ENCODE peak calls at places on chromosomes 7 and 10, in seven cellular contexts. W is SK-N-SH, B is psoas muscle, C is GM23248, V is Panc1, L is fibroblast of lung, F is A549. D is an unnamed sample.

GRCh38 chr7:94449151-94449725 is 54.5 kb downstream of the COL1A2 start:
- DNase-seq in W (peak; percentile 49), B (no peak), C (peak; percentile 74), V (no peak), L (peak; percentile 33), F (peak; percentile 57), D (no peak)

GRCh38 chr10:63633677-63634487 is 112.7 kb downstream of the REEP3 start:
- DNase-seq in W (peak; percentile 46), B (no peak), C (peak; percentile 52), V (peak; percentile 36), L (peak; percentile 41), F (peak; percentile 71), D (no peak)

GRCh38 chr7:102412548-102412947 is 16.4 kb downstream of the PRKRIP1 start:
- DNase-seq in W (peak; percentile 73), B (peak; percentile 54), C (peak; percentile 61), V (no peak), L (peak; percentile 23), F (peak; percentile 46), D (no peak)

GRCh38 chr7:100545636-100546128 is 6.7 kb downstream of the AGFG2 start:
- DNase-seq in W (peak; percentile 74), B (no peak), C (peak; percentile 90), V (peak; percentile 88), L (peak; percentile 91), F (peak; percentile 91), D (no peak)

GRCh38 chr7:157832866-157833607 is 496.2 kb downstream of the DNAJB6 start:
- DNase-seq in W (no peak), B (no peak), C (no peak), V (no peak), L (no peak), F (no peak), D (peak; percentile 21)

GRCh38 chr7:108875139-108875538 is 305.5 kb downstream of the DNAJB9 start:
- DNase-seq in W (peak; percentile 14), B (no peak), C (no peak), V (no peak), L (peak; percentile 16), F (peak; percentile 41), D (no peak)

GRCh38 chr10:33334839-33335549 is 527 bp upstream of the NRP1 start:
- DNase-seq in W (peak; percentile 88), B (peak; percentile 77), C (peak; percentile 93), V (no peak), L (peak; percentile 89), F (peak; percentile 88), D (peak; percentile 92)

GRCh38 chr10:79090134-79090803 is 21.5 kb downstream of the ZMIZ1 start:
- DNase-seq in W (peak; percentile 62), B (no peak), C (no peak), V (no peak), L (peak; percentile 65), F (no peak), D (no peak)

GRCh38 chr10:84294766-84295447 is 33.5 kb upstream of the CCSER2 start:
- DNase-seq in W (no peak), B (no peak), C (no peak), V (no peak), L (no peak), F (no peak), D (no peak)
- H3K27ac ChIP-seq in W (no peak overlapping the region), B (no peak overlapping the region), C (no peak overlapping the region), V (no peak overlapping the region), L (no peak overlapping the region), F (no peak overlapping the region), D (peak overlapping the region; percentile 91)

GRCh38 chr10:18532881-18533535 is 118.4 kb downstream of the NSUN6 start:
- DNase-seq in W (no peak), B (no peak), C (no peak), V (no peak), L (no peak), F (no peak), D (no peak)
- H3K4me3 ChIP-seq in W (no peak overlapping the region), B (no peak overlapping the region), C (no peak overlapping the region), V (no peak overlapping the region), L (no peak overlapping the region), F (no peak overlapping the region), D (no peak overlapping the region)

DNA sequence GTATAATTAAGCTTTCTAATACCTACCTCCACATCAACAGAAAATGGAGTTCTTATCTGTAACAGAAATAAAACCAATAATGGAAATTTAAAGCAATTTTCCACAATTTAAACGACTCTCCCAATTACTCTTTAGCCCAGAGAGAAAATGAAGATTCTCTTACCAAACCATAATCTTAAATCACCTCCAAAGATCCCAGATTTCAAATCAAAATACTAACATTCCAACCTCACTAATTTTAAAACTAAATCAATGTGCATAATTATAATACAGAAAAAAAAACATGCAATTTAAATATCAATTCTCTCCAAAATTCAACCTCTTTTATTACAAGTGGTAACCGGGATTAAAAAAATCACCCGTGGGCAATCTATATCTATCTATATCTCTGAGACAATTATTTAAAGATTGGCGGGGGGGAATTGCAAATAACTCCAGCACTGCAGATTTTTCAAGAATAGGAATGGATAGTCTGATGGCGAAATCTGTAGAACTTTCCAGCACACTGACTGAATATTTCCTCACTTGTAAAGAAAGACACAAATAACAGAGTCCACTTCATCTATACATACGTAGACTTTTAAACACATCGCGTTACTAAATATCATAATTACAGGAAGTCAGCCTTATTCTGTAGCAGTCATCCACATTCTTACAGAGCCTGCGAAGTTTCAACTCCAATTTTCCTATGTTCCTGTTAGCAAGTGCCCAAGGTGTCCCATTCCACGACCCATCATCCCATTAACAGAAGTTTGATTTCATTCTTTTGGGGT is 1.3 kb downstream of the HERC4 start:
- DNase-seq in W (no peak), B (no peak), C (peak; percentile 48), V (no peak), L (no peak), F (no peak), D (no peak)
- H3K27ac ChIP-seq in W (peak overlapping the region; percentile 99), B (peak overlapping the region; percentile 99), C (peak overlapping the region; percentile 93), V (peak overlapping the region; percentile 99), L (peak overlapping the region; percentile 98), F (peak overlapping the region; percentile 99), D (no peak overlapping the region)

DNA sequence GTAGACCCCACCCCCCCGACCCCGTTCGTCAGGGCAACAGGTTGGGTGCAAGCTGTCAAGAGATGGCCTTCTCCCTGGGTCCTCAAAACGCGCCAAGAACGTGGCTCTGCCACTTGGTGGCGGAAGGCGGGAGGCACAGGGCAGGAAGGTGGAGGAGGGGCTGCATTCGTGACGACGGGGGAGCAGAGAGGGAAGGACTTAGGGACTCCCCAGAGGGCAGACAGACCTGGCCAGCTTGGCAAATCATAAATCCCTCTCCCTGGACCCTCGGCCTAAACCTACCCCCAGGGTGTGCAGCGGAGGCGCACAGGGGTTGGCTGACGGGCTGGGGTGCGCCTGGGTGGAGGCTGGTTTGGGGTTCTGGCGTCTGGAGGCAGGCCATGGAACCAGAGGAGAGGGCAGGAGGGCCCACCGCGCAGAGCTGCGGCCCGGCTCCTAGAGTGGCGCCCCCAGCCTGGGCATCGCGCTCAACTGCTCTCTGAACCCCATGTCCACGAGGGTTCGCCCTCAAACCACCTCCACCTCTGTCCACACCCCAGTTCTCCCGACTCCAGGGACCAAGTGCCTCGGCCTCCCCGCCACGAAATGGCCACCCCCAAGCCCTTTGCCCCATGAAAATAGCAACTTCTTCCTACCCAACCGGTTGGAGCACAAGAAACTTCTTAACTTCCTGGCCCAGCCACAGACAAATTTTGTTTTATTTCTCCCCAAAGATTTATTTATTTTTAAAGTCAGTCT is 10.8 kb upstream of the GATA3 start:
- DNase-seq in W (peak; percentile 25), B (peak; percentile 12), C (no peak), V (no peak), L (no peak), F (no peak), D (peak; percentile 63)
- H3K4me3 ChIP-seq in W (no peak overlapping the region), B (no peak overlapping the region), C (no peak overlapping the region), V (no peak overlapping the region), L (no peak overlapping the region), F (no peak overlapping the region), D (no peak overlapping the region)

DNA sequence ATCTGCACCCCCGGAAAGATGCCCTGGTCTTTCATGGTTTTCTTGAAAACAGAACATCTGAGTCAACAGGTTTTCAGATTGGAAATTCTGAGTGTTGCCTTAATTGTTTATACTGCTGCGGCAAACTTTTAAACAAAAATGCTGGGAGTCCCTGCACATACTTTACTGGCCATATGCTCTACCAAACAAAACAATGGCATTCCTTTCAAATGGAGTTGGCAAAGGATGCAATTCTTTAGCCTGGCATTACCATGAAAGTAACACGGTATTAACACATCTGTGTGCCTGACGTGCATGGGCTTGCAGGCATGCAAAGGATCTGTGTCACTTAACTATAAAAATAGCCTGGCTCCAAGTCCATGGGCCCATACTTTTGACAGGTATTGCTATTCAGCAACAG is 4.2 kb downstream of the INHBA start:
- DNase-seq in W (no peak), B (no peak), C (peak; percentile 61), V (no peak), L (peak; percentile 81), F (no peak), D (no peak)
- H3K27ac ChIP-seq in W (peak overlapping the region; percentile 92), B (no peak overlapping the region), C (peak overlapping the region; percentile 44), V (no peak overlapping the region), L (peak overlapping the region; percentile 88), F (no peak overlapping the region), D (peak overlapping the region; percentile 94)

GRCh38 chr10:72007246-72007892 is 43.2 kb downstream of the CHST3 start:
- DNase-seq in W (no peak), B (peak; percentile 60), C (no peak), V (no peak), L (no peak), F (no peak), D (no peak)

GRCh38 chr10:72009430-72010081 is 45.4 kb downstream of the CHST3 start:
- DNase-seq in W (peak; percentile 84), B (peak; percentile 93), C (peak; percentile 96), V (no peak), L (peak; percentile 94), F (no peak), D (peak; percentile 97)

GRCh38 chr10:72010234-72010992 is 46.2 kb downstream of the CHST3 start:
- DNase-seq in W (no peak), B (no peak), C (peak; percentile 31), V (no peak), L (no peak), F (no peak), D (no peak)

GRCh38 chr10:72008096-72008933 is 44.1 kb downstream of the CHST3 start:
- DNase-seq in W (peak; percentile 51), B (no peak), C (no peak), V (no peak), L (no peak), F (no peak), D (no peak)

DNA sequence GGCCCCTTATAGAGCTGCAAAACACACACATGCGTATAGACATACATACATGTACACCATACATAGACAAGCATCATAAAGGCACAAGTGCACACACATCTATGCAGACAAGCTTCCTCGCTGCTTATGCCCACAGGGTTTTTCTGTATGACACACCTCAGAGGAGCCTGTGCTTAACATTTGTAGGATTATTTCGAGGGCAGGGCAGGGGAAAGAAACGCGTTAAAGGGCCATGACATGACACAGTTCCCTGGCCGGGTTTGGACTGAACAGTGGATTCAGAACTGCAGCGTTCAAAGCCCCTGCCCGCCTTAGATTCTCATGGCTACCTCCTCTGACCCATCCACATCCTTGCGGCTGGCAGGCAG is 44.9 kb downstream of the CHST3 start:
- DNase-seq in W (no peak), B (no peak), C (peak; percentile 87), V (no peak), L (no peak), F (no peak), D (no peak)
- H3K4me3 ChIP-seq in W (no peak overlapping the region), B (peak overlapping the region; percentile 3), C (no peak overlapping the region), V (no peak overlapping the region), L (no peak overlapping the region), F (no peak overlapping the region), D (no peak overlapping the region)

DNA sequence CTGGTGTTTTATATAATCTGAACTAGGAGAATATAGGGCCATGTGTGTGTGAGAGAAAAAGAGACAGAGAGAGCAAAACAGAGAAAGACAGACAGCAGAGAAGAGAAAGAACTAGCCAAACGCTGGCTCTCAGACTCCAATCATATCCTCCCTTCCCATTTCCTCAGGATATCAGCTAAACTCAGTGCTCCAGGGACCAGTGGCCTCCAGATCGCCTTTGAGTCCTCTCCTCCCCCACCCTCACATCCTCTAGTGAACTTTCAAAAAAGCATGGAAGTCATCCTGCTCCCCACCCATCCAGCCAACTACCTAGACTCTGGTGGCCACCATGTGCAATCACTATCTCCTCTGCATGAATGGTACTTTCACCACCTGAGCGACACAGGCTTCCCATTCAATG is 386.1 kb upstream of the NPVF start:
- DNase-seq in W (no peak), B (no peak), C (no peak), V (no peak), L (no peak), F (no peak), D (no peak)
- H3K27ac ChIP-seq in W (no peak overlapping the region), B (no peak overlapping the region), C (no peak overlapping the region), V (no peak overlapping the region), L (no peak overlapping the region), F (no peak overlapping the region), D (no peak overlapping the region)